ENCODE peak calls at places on chromosomes 11 and 22, in six cellular contexts. T is GM10248, O is iris pigment epithelial cell, V is germinal center, U is amygdala, A is HEK293T. E is an unnamed sample.
A peak's percentile ranks its signal among the peaks of the same experiment; 100 is the strongest.

GRCh38 chr11:120324932-120325810 is at the start of gene TLCD5:
- DNase-seq in U (peak; percentile 62), O (peak; percentile 78), T (peak; percentile 75), V (peak; percentile 31), A (peak; percentile 77), E (peak; percentile 60)

GRCh38 chr11:45362636-45363035 is 76.5 kb upstream of the SYT13 start:
- DNase-seq in U (no peak), A (no peak), O (no peak), V (no peak), T (no peak), E (no peak)

GRCh38 chr11:21774212-21774611 is 418.7 kb upstream of the ANO5 start:
- DNase-seq in O (no peak), V (no peak), A (no peak), U (no peak), T (no peak), E (no peak)

GRCh38 chr11:128530119-128531091 is 57.0 kb downstream of the ETS1 start:
- DNase-seq in A (no peak), V (no peak), O (peak; percentile 94), T (no peak), U (no peak), E (peak; percentile 82)

GRCh38 chr11:105193260-105193659 is 53.7 kb upstream of the CARD18 start:
- DNase-seq in U (no peak), O (no peak), T (no peak), V (no peak), A (no peak), E (no peak)

GRCh38 chr22:35761037-35761436 is 43.4 kb downstream of the APOL5 start:
- DNase-seq in V (no peak), O (no peak), A (no peak), T (no peak), U (no peak), E (no peak)

GRCh38 chr22:43408009-43408408 is 3.8 kb upstream of the MPPED1 start:
- DNase-seq in V (no peak), O (no peak), A (no peak), U (no peak), T (no peak), E (no peak)

GRCh38 chr11:65826972-65827773 is 6.6 kb upstream of the SNX32 start:
- DNase-seq in U (no peak), T (no peak), V (no peak), O (no peak), A (no peak), E (no peak)

GRCh38 chr22:17920145-17920605 is 104.2 kb downstream of the MICAL3 start:
- DNase-seq in O (peak; percentile 55), T (no peak), U (no peak), A (peak; percentile 38), V (no peak), E (peak; percentile 72)

GRCh38 chr11:62138630-62139425 is 15.0 kb downstream of the INCENP start:
- DNase-seq in O (no peak), V (no peak), T (no peak), U (no peak), A (no peak), E (no peak)

GRCh38 chr11:2530131-2530854 is 85.5 kb downstream of the KCNQ1 start:
- DNase-seq in V (no peak), U (no peak), T (no peak), A (no peak), O (no peak), E (no peak)

GRCh38 chr11:33835143-33835878 is 56.6 kb downstream of the LMO2 start:
- DNase-seq in T (no peak), V (no peak), U (no peak), O (peak; percentile 76), A (no peak), E (peak; percentile 76)

GRCh38 chr11:9280655-9281301 is 15.6 kb upstream of the DENND5A start:
- DNase-seq in A (no peak), V (no peak), T (peak; percentile 47), U (no peak), O (peak; percentile 91), E (peak; percentile 60)

GRCh38 chr11:14454861-14455632 is 44.6 kb downstream of the COPB1 start:
- DNase-seq in V (peak; percentile 30), A (peak; percentile 19), U (no peak), T (peak; percentile 34), O (peak; percentile 26), E (no peak)

GRCh38 chr11:85663781-85664560 is 958 bp downstream of the CREBZF start:
- DNase-seq in A (peak; percentile 56), T (peak; percentile 82), U (peak; percentile 78), V (peak; percentile 85), O (peak; percentile 49), E (peak; percentile 60)

GRCh38 chr22:44030051-44030701 is 6.1 kb downstream of the PARVB start:
- DNase-seq in O (no peak), U (no peak), A (no peak), T (no peak), V (no peak), E (no peak)

GRCh38 chr11:40186401-40187091 is 1272.9 kb downstream of the LRRC4C start:
- DNase-seq in V (no peak), U (peak; percentile 38), O (no peak), A (no peak), T (no peak), E (no peak)

GRCh38 chr22:21590809-21591641 is 23.5 kb downstream of the UBE2L3 start:
- DNase-seq in V (peak; percentile 84), U (no peak), T (no peak), A (no peak), O (no peak), E (no peak)

GRCh38 chr11:107490836-107491235 is 33.2 kb upstream of the CWF19L2 start:
- DNase-seq in T (no peak), U (no peak), V (no peak), A (no peak), O (no peak), E (no peak)

GRCh38 chr11:102386376-102386775 is 39.4 kb downstream of the BIRC2 start:
- DNase-seq in V (no peak), T (no peak), O (peak; percentile 30), U (no peak), A (no peak), E (no peak)

GRCh38 chr22:19723990-19724827 is 870 bp downstream of the GP1BB start:
- DNase-seq in A (peak; percentile 92), T (no peak), U (no peak), V (no peak), O (no peak), E (no peak)

GRCh38 chr11:104690243-104690642 is 208.0 kb downstream of the CASP12 start:
- DNase-seq in T (no peak), V (no peak), O (no peak), U (no peak), A (no peak), E (no peak)

GRCh38 chr22:45742866-45743450 is 71.3 kb downstream of the ATXN10 start:
- DNase-seq in T (no peak), V (no peak), U (no peak), O (peak; percentile 75), A (no peak), E (peak; percentile 9)

GRCh38 chr11:1574256-1575242 is 2.5 kb upstream of the DUSP8 start:
- DNase-seq in O (peak; percentile 30), V (peak; percentile 77), A (peak; percentile 80), U (no peak), T (peak; percentile 79), E (peak; percentile 24)

GRCh38 chr11:76246271-76246933 is 40.1 kb upstream of the WNT11 start:
- DNase-seq in O (no peak), U (no peak), A (no peak), V (no peak), T (no peak), E (no peak)

GRCh38 chr22:22884888-22885840 is 2.5 kb upstream of the IGLL5 start:
- DNase-seq in A (no peak), V (peak; percentile 64), T (peak; percentile 77), U (no peak), O (no peak), E (no peak)

GRCh38 chr22:19463491-19464469 is 15.2 kb downstream of the UFD1 start:
- DNase-seq in O (peak; percentile 83), A (no peak), U (no peak), T (no peak), V (no peak), E (no peak)

GRCh38 chr11:71355266-71355665 is 92.9 kb downstream of the DHCR7 start:
- DNase-seq in V (no peak), U (no peak), T (no peak), O (no peak), A (no peak), E (peak; percentile 29)

GRCh38 chr11:27234043-27234668 is 128.9 kb downstream of the CCDC34 start:
- DNase-seq in V (peak; percentile 65), A (peak; percentile 57), O (peak; percentile 97), T (peak; percentile 61), U (no peak), E (peak; percentile 80)

GRCh38 chr11:78763664-78764063 is 189.0 kb upstream of the NARS2 start:
- DNase-seq in O (no peak), T (no peak), V (no peak), A (no peak), U (no peak), E (no peak)

E was measured in mammary epithelial cell.